ENCODE peak calls at places on chromosomes 4 and X, in four cellular contexts. K is left ventricle myocardium inferior, A is GM23248, F is lung. E is an unnamed sample. For H3K27me3, the result is how much of the 10 kb centered on the place peaks cover.

GRCh38 chrX:18424482-18425198 is 768 bp upstream of the CDKL5 start:
- DNase-seq in K (no peak), A (peak), F (no peak), E (no peak)

GRCh38 chrX:49860867-49861535 is 18.3 kb upstream of the USP27X start:
- DNase-seq in K (no peak), A (no peak), F (no peak), E (no peak)

GRCh38 chrX:104482757-104483156 is 83.2 kb upstream of the IL1RAPL2 start:
- DNase-seq in K (no peak), A (peak), F (no peak), E (no peak)

GRCh38 chr4:53931423-53932060 is 132.9 kb downstream of the CHIC2 start:
- DNase-seq in K (no peak), A (peak), F (no peak), E (no peak)

GRCh38 chrX:40176256-40176978 is 78.7 kb upstream of the BCOR start:
- DNase-seq in K (peak), A (peak), F (peak), E (no peak)

GRCh38 chr4:87624698-87625097 is 16.4 kb downstream of the DSPP start:
- DNase-seq in K (no peak), A (no peak), F (no peak), E (no peak)

GRCh38 chr4:30641345-30641744 is 78.8 kb upstream of the PCDH7 start:
- DNase-seq in K (no peak), A (no peak), F (no peak), E (no peak)

GRCh38 chr4:158189409-158189808 is 16.6 kb upstream of the GASK1B start:
- DNase-seq in K (no peak), A (no peak), F (no peak), E (no peak)

GRCh38 chr4:101970555-101970954 is 180.0 kb downstream of the BANK1 start:
- DNase-seq in K (no peak), A (no peak), F (no peak), E (no peak)

GRCh38 chrX:9370888-9371287 is 94.0 kb upstream of the TBL1X start:
- DNase-seq in K (no peak), A (peak), F (no peak), E (no peak)

GRCh38 chr4:95539056-95539455 is 9.7 kb downstream of the UNC5C start:
- DNase-seq in K (no peak), A (no peak), F (no peak), E (no peak)

GRCh38 chr4:26321326-26322276 is 787 bp downstream of the RBPJ start:
- DNase-seq in K (peak), A (peak), F (peak), E (no peak)

GRCh38 chr4:76821661-76822060 is 76.3 kb downstream of the SOWAHB start:
- DNase-seq in K (no peak), A (peak), F (no peak), E (no peak)

GRCh38 chrX:115949900-115950822 is 220.4 kb upstream of the AGTR2 start:
- DNase-seq in K (no peak), A (no peak), F (peak), E (no peak)

GRCh38 chr4:25795566-25796454 is 67.0 kb downstream of the SEL1L3 start:
- DNase-seq in K (no peak), A (peak), F (no peak), E (peak)

GRCh38 chr4:175530655-175531054 is 281.4 kb downstream of the GPM6A start:
- DNase-seq in K (no peak), A (no peak), F (no peak), E (no peak)

GRCh38 chr4:90240333-90240732 is 113.1 kb downstream of the CCSER1 start:
- DNase-seq in K (no peak), A (no peak), F (no peak), E (no peak)

GRCh38 chr4:114911141-114911540 is 202.3 kb downstream of the NDST4 start:
- DNase-seq in K (no peak), A (no peak), F (no peak), E (no peak)

GRCh38 chr4:1522606-1523005 is 116.4 kb upstream of the NKX1-1 start:
- DNase-seq in K (no peak), A (no peak), F (no peak), E (no peak)

GRCh38 chr4:11669156-11669555 is 240.5 kb upstream of the HS3ST1 start:
- DNase-seq in K (no peak), A (no peak), F (no peak), E (no peak)

GRCh38 chrX:112058766-112059165 is 23.8 kb downstream of the TRPC5 start:
- DNase-seq in K (no peak), A (no peak), F (no peak), E (no peak)

GRCh38 chrX:69137371-69137881 is 27.8 kb downstream of the PJA1 start:
- DNase-seq in K (no peak), A (peak), F (no peak), E (no peak)
- H3K27ac ChIP-seq in K (peak), A (peak), F (peak), E (peak)

GRCh38 chrX:153606503-153606902 is 7.6 kb upstream of the CCNQ start:
- DNase-seq in K (no peak), A (no peak), F (no peak), E (no peak)
- H3K27me3 ChIP-seq in K (under half), A (under half), F (under half), E (under half)

DNA sequence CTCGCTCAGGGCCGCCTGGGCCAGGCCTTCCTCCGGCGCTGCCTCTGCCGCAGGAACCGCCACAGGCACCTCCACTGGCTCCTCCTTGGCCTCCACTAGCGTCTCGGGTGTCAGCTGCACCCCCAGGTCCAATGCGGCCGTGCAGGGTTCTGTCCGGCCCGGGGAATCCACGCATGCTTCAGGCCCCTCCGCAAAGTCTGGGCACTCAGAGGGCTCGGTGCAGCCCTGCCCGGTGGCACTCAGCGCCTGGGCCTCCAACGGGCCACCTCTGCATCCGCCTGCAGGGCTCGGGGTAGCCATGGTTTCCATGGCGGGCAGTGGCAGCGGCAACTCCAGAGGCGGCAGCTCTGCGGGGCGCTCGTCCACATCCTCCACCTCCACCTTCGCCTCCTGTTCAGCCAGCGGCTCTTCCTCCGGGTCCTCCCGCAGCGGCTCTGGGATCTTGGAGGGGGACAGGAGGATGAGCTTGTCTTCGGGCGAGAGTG is 74.9 kb upstream of the UCP1 start:
- DNase-seq in K (no peak), A (no peak), F (no peak), E (no peak)
- H3K4me3 ChIP-seq in K (no peak), A (no peak), F (no peak), E (no peak)

GRCh38 chrX:136163694-136164093 is 16.4 kb downstream of the FHL1 start:
- DNase-seq in K (no peak), A (peak), F (no peak), E (no peak)
- H3K27ac ChIP-seq in K (peak), A (peak), F (no peak), E (no peak)

DNA sequence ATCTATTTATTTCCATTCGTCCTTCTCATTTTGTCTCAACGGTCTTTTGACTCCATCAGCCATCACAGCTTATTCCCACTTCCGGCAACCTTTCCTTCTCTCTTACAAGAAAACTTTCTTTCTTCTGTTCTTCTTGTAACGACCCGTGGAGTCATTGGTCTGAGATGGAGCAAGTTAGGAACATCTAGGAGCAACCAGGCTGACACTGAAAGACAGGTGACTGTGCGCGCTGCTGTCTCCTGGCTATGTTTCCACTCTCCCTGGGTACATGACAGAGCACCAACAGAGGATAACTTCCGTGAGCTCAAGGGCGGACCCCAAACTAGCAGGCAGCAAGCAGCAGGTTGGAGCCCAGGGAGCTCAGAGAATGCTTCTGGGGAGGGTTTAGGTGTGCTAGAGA is 2.5 kb downstream of the FGF5 start:
- DNase-seq in K (no peak), A (peak), F (no peak), E (no peak)
- H3K27me3 ChIP-seq in K (half or more), A (under half), F (under half), E (half or more)